ENCODE peak calls at places on chromosomes 7 and 10, in four cellular contexts. O, P, M and Q are unnamed samples.

GRCh38 chr7:100372256-100372655 is 1.0 kb upstream of the PILRA start:
- DNase-seq in P (peak), O (peak), M (no peak), Q (no peak)

GRCh38 chr10:48406204-48406603 is 99.7 kb downstream of the MAPK8 start:
- DNase-seq in O (no peak), P (peak), M (no peak), Q (no peak)

GRCh38 chr7:133754718-133755117 is 372.4 kb upstream of the LRGUK start:
- DNase-seq in O (no peak), M (no peak), P (peak), Q (no peak)

GRCh38 chr7:67302113-67303039 is 305.7 kb downstream of the TYW1 start:
- DNase-seq in O (peak), P (peak), M (peak), Q (peak)

GRCh38 chr10:93352638-93353383 is 129.3 kb downstream of the MYOF start:
- DNase-seq in M (no peak), O (no peak), P (peak), Q (no peak)

GRCh38 chr7:94401411-94401810 is 6.7 kb downstream of the COL1A2 start:
- DNase-seq in M (no peak), P (no peak), O (no peak), Q (no peak)

GRCh38 chr10:32445740-32446615 is at the start of gene CCDC7:
- DNase-seq in O (peak), M (peak), P (peak), Q (peak)

GRCh38 chr10:71751515-71752224 is 21.6 kb downstream of the VSIR start:
- DNase-seq in O (no peak), M (no peak), P (no peak), Q (no peak)

GRCh38 chr7:21011153-21011552 is 224.5 kb upstream of the SP8 start:
- DNase-seq in P (no peak), M (no peak), O (no peak), Q (no peak)

GRCh38 chr7:29971566-29972314 is 17.9 kb downstream of the SCRN1 start:
- DNase-seq in O (no peak), M (no peak), P (no peak), Q (no peak)

GRCh38 chr7:92973964-92974363 is 137.6 kb upstream of the CDK6 start:
- DNase-seq in O (no peak), P (peak), M (no peak), Q (no peak)

GRCh38 chr10:117448840-117449239 is 73.6 kb upstream of the PDZD8 start:
- DNase-seq in P (no peak), M (no peak), O (no peak), Q (no peak)

GRCh38 chr7:52261052-52261451 is 774.4 kb upstream of the POM121L12 start:
- DNase-seq in P (no peak), M (no peak), O (no peak), Q (no peak)

GRCh38 chr7:31114593-31115343 is 62.7 kb downstream of the ADCYAP1R1 start:
- DNase-seq in O (no peak), M (no peak), P (peak), Q (peak)

GRCh38 chr10:69633673-69634635 is 3.9 kb downstream of the FAM241B start:
- DNase-seq in P (no peak), M (no peak), O (no peak), Q (no peak)

GRCh38 chr7:126472825-126473224 is 779.9 kb downstream of the GRM8 start:
- DNase-seq in P (no peak), O (no peak), M (no peak), Q (no peak)

GRCh38 chr7:116702046-116702445 is 30.1 kb downstream of the MET start:
- DNase-seq in O (no peak), M (no peak), P (no peak), Q (no peak)

GRCh38 chr7:134866581-134866980 is 87.1 kb downstream of the CALD1 start:
- DNase-seq in P (peak), O (no peak), M (no peak), Q (peak)

GRCh38 chr7:103341466-103341865 is 3.1 kb downstream of the DNAJC2 start:
- DNase-seq in O (no peak), P (no peak), M (no peak), Q (no peak)

GRCh38 chr7:139589474-139589873 is 66.0 kb downstream of the CLEC2L start:
- DNase-seq in M (no peak), O (no peak), P (peak), Q (no peak)

GRCh38 chr7:20314216-20314615 is 16.5 kb upstream of the ITGB8 start:
- DNase-seq in M (no peak), P (no peak), O (no peak), Q (no peak)

GRCh38 chr10:1069680-1070079 is 13.5 kb downstream of the WDR37 start:
- DNase-seq in P (no peak), O (no peak), M (no peak), Q (no peak)

GRCh38 chr10:1074748-1075358 is 18.7 kb downstream of the WDR37 start:
- DNase-seq in P (no peak), O (no peak), M (no peak), Q (no peak)

GRCh38 chr10:1070939-1071338 is 14.8 kb downstream of the WDR37 start:
- DNase-seq in P (peak), O (no peak), M (no peak), Q (no peak)

GRCh38 chr10:1078668-1079067 is 22.5 kb downstream of the WDR37 start:
- DNase-seq in M (no peak), O (no peak), P (no peak), Q (no peak)

GRCh38 chr10:1074063-1074747 is 18.0 kb downstream of the WDR37 start:
- DNase-seq in O (no peak), M (no peak), P (no peak), Q (no peak)
- TF ChIP-seq CTCF in O (peak), M (no peak), P (no peak), Q (no peak)

DNA sequence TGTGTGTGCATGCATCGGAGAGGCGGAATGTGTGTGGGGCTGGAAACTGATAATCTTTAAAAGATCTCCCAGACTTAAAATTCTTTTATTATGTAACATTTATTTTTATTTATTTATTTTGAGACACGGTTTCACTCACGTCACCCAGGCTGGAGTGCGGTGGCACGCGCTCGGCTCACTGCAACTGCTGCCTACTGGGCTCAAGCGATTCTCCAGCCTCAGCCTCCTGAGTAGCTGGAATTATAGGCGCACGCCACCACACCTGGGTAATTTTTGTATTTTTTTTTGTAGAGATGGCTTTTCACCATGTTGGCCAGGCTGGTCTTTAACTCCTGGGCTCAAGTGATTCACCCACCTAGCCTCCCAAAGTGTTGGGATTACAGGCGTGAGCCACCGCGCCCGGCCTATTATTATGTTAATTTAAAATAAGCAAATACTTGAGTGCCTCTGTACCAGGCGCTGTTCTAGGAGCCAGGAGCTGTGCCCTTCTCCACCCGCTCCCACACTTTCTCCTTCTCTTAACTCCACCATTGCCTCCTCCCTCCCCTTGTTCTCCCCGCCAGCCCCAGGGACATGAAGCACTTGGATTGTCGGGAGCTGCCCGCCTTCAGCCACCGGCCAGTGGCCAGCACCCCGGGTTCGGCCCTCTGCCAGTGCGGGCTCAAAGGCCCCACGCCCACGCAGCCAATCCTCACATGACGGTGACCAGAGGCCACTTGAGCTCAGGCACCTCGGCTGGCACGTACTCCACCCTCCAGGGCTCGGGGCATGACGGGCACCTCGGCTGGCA is 163.6 kb downstream of the DNAJB6 start:
- DNase-seq in O (peak), P (no peak), M (peak), Q (no peak)
- TF ChIP-seq CTCF in O (no peak), P (no peak), M (no peak), Q (no peak)

GRCh38 chr7:158446706-158447105 is 140.9 kb downstream of the PTPRN2 start:
- DNase-seq in M (no peak), P (no peak), O (no peak), Q (no peak)

GRCh38 chr7:158446281-158446680 is 141.3 kb downstream of the PTPRN2 start:
- DNase-seq in O (no peak), P (no peak), M (no peak), Q (no peak)

GRCh38 chr7:158444501-158445420 is 142.9 kb downstream of the PTPRN2 start:
- DNase-seq in M (no peak), O (no peak), P (no peak), Q (no peak)

GRCh38 chr7:158443688-158444483 is 143.7 kb downstream of the PTPRN2 start:
- DNase-seq in O (no peak), M (no peak), P (no peak), Q (no peak)

GRCh38 chr7:158445421-158446175 is 142.0 kb downstream of the PTPRN2 start:
- DNase-seq in O (no peak), P (no peak), M (no peak), Q (no peak)
- TF ChIP-seq CTCF in O (no peak), P (no peak), M (no peak), Q (no peak)

DNA sequence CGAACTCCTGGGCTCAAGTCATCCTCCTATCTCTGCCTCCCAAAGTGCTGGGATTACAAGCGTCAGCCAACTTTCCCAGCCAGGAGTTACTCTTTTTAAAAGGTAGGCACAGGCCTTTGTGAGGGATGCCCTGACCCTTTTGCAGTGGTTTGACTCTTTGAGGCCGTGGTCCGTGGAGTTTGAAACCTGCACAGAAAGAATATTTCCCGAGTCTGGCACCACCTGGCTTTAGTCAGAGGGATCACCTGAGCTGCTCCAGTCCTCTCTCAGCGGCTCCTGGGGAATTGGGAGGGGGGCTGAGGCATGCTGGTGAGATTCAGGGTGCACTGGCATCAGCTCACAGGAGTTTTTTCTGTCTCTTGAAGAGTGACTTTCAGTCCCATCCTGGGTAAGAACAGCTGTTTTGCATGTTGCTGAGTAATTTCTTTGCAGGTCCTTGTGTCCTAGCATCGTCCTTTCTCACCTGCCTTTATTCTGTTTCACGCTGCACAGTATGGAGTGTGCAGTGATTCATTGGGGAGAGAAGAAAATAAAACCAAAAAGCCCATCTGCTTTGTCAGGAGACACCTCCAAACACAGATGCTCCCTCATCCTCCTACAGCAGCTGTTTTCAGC is 284.5 kb downstream of the CAMK1D start:
- DNase-seq in O (no peak), P (no peak), M (no peak), Q (no peak)
- TF ChIP-seq CTCF in O (no peak), P (no peak), M (no peak), Q (no peak)

GRCh38 chr10:22436893-22437619 is 91.8 kb downstream of the SPAG6 start:
- DNase-seq in M (peak), O (peak), P (peak), Q (peak)
- TF ChIP-seq CTCF in M (no peak), O (no peak), P (no peak), Q (no peak)

GRCh38 chr10:13219685-13220670 is 14.2 kb downstream of the UCMA start:
- DNase-seq in P (peak), M (no peak), O (peak), Q (peak)
- TF ChIP-seq CTCF in P (no peak), M (no peak), O (peak), Q (no peak)

DNA sequence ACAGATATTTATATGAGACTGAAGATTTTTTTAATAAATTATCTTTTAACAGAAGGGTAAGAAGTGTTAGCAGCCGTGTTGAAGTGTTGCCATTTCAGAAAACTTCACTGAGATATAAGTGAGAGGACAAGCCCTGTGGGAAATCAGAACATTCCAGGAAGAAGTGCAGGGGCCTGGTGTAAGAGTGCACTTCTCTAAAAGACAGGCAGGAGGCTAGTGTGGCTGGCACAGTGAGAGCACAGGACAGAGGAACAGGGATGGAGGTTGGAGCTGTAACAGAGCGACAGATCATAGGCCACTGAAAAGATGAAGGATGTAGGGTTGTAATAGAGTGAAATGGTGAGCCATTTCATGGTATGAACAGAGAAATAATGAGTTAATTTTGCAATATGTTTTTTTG is 608.9 kb downstream of the SORCS1 start:
- DNase-seq in M (no peak), O (no peak), P (peak), Q (no peak)
- TF ChIP-seq CTCF in M (no peak), O (no peak), P (no peak), Q (no peak)

DNA sequence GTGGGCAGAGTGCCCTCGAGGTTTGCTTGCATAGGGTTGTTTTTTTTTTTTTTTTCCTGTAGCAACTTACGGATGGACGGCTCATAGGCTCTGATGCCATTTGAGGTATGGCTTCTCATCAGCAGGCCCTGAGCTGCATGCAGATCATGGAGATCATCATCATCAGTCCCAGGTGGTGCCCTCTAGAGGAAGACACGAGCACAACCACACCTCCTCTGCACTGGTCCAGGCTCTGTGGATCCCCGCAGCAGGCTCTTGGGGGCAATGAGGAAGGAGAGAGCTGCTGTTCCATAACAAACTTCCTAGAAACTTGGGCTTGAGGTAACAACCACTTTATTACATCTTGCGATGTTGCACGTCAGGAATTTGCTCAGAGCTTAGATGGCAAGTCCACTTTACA is 132.7 kb upstream of the CXCL12 start:
- DNase-seq in O (no peak), P (no peak), M (no peak), Q (no peak)
- TF ChIP-seq CTCF in O (no peak), P (peak), M (no peak), Q (peak)

GRCh38 chr7:151408498-151408838 is 1.4 kb downstream of the WDR86 start:
- DNase-seq in O (peak), M (no peak), P (no peak), Q (no peak)

GRCh38 chr7:151411551-151411950 is 1.7 kb upstream of the WDR86 start:
- DNase-seq in P (no peak), O (peak), M (no peak), Q (no peak)

GRCh38 chr7:151410405-151411390 is 860 bp upstream of the WDR86 start:
- DNase-seq in P (no peak), O (peak), M (no peak), Q (peak)

GRCh38 chr7:151408839-151409554 is 841 bp downstream of the WDR86 start:
- DNase-seq in O (peak), P (no peak), M (no peak), Q (peak)

DNA sequence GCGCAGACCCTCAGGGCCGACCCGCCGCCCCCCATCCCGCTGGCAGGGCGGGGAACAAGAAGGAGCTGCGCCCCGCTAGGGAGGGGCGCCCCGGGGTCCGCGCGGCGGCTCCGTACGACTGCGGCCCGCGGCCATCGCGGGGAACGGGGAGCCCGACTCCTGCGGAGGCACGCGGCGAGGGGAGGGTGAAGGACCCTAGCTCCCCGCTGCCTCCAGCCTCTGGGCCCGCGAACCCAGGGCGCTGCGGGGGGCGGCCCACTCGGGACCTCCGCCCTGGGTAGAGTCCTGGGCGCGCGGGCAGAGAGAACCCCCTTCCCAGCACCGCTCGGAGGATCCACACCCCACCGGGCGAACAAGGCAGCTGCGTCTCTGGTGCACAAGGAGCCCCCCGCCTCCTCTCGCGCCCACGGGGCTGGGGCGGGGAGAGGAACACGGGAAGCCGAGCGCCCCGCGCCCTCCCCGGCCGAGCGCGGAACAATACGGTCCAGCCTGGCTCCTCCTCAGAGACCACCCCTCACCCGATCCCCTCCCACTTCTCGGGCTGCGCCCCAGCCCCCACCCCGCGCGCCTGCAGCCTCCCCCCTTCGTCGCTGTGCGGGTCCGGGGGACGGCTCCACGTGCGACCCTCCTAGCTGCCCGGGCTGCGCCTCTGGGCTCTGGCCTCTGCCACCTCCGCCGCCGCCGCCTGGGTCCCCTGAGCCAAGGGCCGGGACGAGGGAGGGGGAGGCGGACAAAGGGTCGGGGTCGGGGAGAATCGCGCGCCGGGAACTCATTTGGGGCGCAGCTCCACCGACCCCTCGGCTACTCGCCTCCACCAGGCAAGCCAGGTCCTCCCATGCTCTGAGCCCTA is at the start of gene WDR86:
- DNase-seq in P (no peak), O (peak), M (no peak), Q (peak)
- TF ChIP-seq CTCF in P (no peak), O (no peak), M (no peak), Q (no peak)

GRCh38 chr10:83922246-83922860 is 217.0 kb upstream of the GHITM start:
- DNase-seq in M (no peak), P (no peak), O (no peak), Q (no peak)

GRCh38 chr10:83919187-83919586 is 220.1 kb upstream of the GHITM start:
- DNase-seq in M (no peak), O (no peak), P (no peak), Q (no peak)

GRCh38 chr10:83915801-83916200 is 223.5 kb upstream of the GHITM start:
- DNase-seq in O (no peak), M (no peak), P (no peak), Q (no peak)

DNA sequence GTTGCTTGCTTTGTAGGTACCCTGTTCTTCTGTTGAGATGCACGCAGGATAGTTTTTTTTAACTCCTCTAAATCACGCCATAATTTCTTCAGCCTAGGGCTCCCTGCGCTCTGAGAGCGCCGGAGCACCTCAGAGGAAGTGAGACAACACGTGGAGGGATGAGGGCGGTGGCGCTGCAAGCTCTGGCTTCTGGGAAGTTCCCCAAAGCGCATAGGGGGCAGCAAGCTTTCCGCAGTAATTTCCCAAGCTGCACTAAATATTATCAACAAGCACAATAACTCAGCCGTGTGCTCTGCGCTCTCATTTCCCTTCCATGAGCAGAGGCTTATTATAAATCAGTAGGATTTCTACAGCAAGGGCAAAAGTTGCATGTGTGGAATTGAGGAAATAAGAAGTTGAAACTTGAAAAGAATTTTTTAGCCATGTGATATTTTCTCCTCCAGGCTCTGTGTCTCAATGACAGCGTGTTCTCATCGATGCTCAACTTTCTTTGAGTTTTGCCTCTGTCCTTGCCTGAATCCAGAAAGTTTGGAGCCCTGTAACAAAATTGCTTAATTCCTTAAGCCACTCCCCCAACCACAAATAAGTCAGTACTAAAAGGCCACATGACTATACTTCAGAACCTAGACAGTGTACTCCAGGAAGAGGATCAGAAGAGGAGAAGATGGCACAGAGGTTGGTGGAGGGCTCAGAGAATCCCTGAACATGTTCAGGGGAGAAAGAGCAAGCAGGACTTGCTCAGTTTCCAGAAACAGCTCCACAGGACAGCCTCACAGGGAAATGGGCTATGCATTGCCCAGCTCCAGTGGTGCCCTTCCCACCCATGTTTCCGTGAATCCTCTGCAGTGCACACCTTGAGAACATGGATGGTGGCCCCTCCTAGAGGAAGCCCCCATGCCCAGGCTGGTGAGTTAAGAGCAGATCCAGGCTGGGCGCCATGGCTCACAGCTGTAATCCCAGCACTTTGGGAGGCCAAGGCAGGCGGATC is 221.5 kb upstream of the GHITM start:
- DNase-seq in P (no peak), M (peak), O (peak), Q (no peak)
- TF ChIP-seq CTCF in P (no peak), M (no peak), O (no peak), Q (no peak)